ENCODE peak calls at places on chromosomes 12 and 14, in six cellular contexts. H, M, B, A, K and R are unnamed samples.

GRCh38 chr12:124551268-124552144 is 15.9 kb downstream of the NCOR2 start:
- DNase-seq in H (no peak), M (no peak), B (no peak), A (no peak), K (peak; percentile 54), R (peak; percentile 94)

GRCh38 chr14:38286481-38286880 is 30.6 kb upstream of the CLEC14A start:
- DNase-seq in H (no peak), M (no peak), B (no peak), A (no peak), K (no peak), R (no peak)

GRCh38 chr12:6169107-6169440 is 31.1 kb upstream of the CD9 start:
- DNase-seq in H (peak; percentile 30), M (no peak), B (no peak), A (no peak), K (no peak), R (no peak)

GRCh38 chr14:74203546-74203945 is 35.7 kb upstream of the VSX2 start:
- DNase-seq in H (no peak), M (no peak), B (no peak), A (no peak), K (no peak), R (no peak)

GRCh38 chr14:92310776-92311375 is 12.1 kb upstream of the SLC24A4 start:
- DNase-seq in H (no peak), M (no peak), B (no peak), A (no peak), K (no peak), R (no peak)

GRCh38 chr12:27163048-27163715 is 80.8 kb upstream of the C12orf71 start:
- DNase-seq in H (peak; percentile 69), M (no peak), B (no peak), A (no peak), K (no peak), R (no peak)

GRCh38 chr12:46473634-46474201 is 101.1 kb upstream of the SLC38A2 start:
- DNase-seq in H (peak; percentile 98), M (peak; percentile 95), B (peak; percentile 86), A (peak; percentile 51), K (peak; percentile 56), R (peak; percentile 89)

GRCh38 chr14:71625175-71625574 is 307.1 kb upstream of the RGS6 start:
- DNase-seq in H (no peak), M (no peak), B (no peak), A (no peak), K (no peak), R (peak; percentile 9)

GRCh38 chr14:76395161-76395560 is 19.2 kb downstream of the ESRRB start:
- DNase-seq in H (no peak), M (no peak), B (no peak), A (no peak), K (no peak), R (no peak)

GRCh38 chr12:120532701-120533238 is 1.4 kb upstream of the RNF10 start:
- DNase-seq in H (no peak), M (no peak), B (no peak), A (no peak), K (no peak), R (no peak)

GRCh38 chr12:114480309-114481199 is 74.6 kb upstream of the TBX5 start:
- DNase-seq in H (no peak), M (no peak), B (no peak), A (no peak), K (no peak), R (no peak)

GRCh38 chr14:36507847-36508417 is 12.1 kb downstream of the NKX2-1 start:
- DNase-seq in H (no peak), M (no peak), B (no peak), A (no peak), K (no peak), R (no peak)

GRCh38 chr12:2776129-2776806 is 18.5 kb upstream of the FKBP4 start:
- DNase-seq in H (no peak), M (no peak), B (no peak), A (no peak), K (no peak), R (no peak)

GRCh38 chr12:29782821-29783772 is 645 bp downstream of the TMTC1 start:
- DNase-seq in H (peak; percentile 49), M (no peak), B (no peak), A (no peak), K (no peak), R (no peak)

GRCh38 chr14:38065101-38065762 is 142.5 kb upstream of the SSTR1 start:
- DNase-seq in H (no peak), M (no peak), B (no peak), A (no peak), K (no peak), R (no peak)

GRCh38 chr14:61392297-61392696 is 70.9 kb downstream of the PRKCH start:
- DNase-seq in H (no peak), M (no peak), B (no peak), A (no peak), K (no peak), R (no peak)

GRCh38 chr14:41285193-41285748 is 321.4 kb upstream of the LRFN5 start:
- DNase-seq in H (no peak), M (peak; percentile 40), B (no peak), A (no peak), K (no peak), R (peak; percentile 47)

DNA sequence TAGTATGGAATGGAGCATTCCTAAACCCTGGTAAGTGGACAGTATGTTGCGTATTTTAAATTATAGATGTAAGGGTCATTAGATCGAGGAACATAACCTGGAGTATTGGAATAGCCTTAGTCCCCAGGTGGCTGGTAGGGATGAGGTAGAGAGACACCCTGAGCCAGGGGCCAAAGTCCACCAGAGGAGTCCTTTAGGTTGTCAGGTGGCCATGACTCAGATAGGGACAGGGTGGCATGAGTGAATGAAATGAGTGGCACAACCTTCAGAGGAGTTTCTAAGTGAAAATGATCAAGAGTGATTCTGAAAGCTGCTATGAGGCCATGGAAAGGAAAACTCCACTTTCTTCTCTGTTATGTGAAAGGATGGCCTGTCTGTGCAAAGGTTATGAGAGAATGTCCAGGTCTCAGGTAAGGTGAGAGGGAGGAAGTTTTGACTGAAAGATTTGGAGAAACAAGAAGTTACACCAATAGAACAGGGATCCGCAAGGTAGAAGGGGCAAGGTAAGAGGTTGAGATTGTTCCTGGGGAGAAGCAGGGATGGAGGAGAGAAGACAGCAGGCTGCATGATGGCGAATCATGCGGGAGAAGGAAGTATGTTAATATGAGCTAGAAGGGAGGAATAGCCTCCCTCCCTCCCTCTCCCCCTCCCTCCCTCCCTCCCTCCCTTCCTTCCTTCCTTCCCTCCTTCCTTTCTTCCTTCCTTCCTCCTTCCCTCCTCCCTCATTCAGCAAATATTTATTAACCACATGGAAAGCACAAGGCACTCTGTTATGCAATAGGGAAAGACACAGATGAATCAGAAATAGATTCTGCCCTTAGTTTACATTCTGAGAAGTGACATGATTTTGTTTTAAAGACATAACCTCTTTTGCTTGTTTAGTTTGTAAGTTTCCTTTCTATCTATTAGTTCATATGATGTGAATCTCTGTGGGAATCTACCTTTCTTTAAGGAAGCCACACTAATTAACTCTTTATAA is 14.0 kb upstream of the RIPK3 start:
- DNase-seq in H (no peak), M (peak; percentile 72), B (no peak), A (no peak), K (no peak), R (no peak)
- TF ChIP-seq MAX in H (no peak), M (no peak), B (no peak), A (no peak), K (no peak), R (no peak)

DNA sequence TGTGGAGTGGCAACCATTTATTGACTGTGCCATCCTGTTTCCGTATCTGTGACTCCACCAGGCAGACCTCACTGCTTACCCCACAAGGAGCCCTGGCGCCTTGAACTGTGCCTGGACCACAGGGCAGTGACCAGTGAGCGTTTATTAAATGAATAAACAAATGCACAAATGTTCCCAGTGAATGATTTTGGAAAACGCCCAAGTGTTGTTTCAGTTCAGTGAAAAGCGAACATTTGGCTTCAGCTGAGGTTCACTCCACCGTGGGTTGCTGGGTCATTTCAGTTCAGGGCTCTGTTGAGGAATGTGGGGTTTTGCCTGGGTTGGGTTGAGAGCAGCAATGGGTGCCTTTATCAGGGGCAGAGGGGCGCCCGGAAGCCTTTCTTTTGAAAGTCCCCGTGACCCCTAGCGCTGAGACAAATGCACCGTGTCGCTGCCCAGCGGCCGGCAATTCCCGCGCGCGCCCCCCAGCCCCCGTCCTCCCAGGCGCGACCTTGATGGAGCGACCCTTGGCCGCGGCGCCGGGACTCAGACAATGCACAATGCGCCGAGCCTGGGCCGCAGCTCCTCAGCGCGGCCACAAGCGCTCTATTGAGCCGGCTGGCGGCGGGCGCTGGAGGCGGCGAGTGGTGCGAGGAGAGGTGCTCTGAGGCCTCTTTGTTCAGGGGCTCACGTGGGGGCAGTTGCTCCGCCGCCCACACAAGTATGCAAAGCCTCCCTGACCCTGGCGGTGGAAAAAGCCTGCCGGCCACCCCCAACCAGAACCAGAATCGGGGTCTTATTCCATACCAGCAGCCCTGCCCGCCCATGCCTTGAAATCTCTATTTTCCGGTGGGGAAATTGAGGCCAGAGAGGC is 40.5 kb upstream of the CLMN start:
- DNase-seq in H (no peak), M (no peak), B (no peak), A (no peak), K (no peak), R (no peak)
- TF ChIP-seq CTCF in H (no peak), M (no peak), B (no peak), A (no peak), K (no peak), R (no peak)

GRCh38 chr14:23379331-23380196 is 2.7 kb downstream of the CMTM5 start:
- DNase-seq in H (peak; percentile 34), M (peak; percentile 66), B (peak; percentile 62), A (peak; percentile 3), K (peak; percentile 63), R (peak; percentile 37)
- TF ChIP-seq MYC in H (no peak), M (peak; percentile 53), B (no peak), A (no peak), K (no peak), R (no peak)

DNA sequence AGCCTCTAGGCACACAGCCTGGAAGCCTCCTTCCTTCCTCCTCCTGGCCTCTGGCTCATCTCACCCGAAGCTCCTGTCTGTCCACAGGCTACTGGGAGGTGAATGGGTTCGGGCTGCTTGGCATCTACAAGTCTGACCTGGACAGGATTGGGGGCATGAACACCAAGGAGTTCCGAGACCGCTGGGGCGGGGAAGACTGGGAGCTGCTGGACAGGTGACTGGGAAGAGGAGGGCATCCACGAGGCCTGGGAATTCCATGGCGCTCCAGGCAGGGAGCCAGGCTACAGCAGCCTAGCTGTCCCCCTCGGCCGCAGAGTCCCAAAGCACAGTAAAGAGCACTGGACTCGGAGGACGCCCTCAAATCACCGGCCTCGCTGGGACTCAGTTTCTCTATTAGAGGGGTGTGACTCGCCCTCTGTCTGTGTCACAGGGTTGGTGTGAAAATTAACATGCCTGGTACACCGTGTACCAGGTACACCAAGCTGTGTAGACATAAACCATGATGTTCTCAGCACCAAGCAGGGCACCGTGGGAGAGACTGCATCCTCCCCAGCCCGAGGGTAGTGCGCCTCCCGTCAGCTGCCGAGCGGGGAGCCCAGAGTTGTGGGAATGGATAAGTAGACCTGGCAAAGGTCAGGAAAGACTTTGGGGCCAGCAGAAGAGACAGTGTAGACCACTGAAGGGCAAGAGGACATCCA is 99.6 kb downstream of the B4GALNT3 start:
- DNase-seq in H (no peak), M (no peak), B (no peak), A (no peak), K (no peak), R (no peak)
- TF ChIP-seq MAX in H (no peak), M (no peak), B (no peak), A (no peak), K (no peak), R (no peak)